ENCODE peak calls at places on chromosomes 7 and 10, in four cellular contexts. G is endothelial cell, P is tibial nerve, L is iris pigment epithelial cell. V is an unnamed sample.
A peak's percentile ranks its signal among the peaks of the same experiment; 100 is the strongest.

GRCh38 chr10:4051011-4051407 is 266.0 kb upstream of the KLF6 start:
- DNase-seq in G (no peak), P (peak; percentile 35), L (peak; percentile 50), V (peak; percentile 67)

GRCh38 chr7:106779877-106780276 is 85.2 kb upstream of the PIK3CG start:
- DNase-seq in G (peak; percentile 9), P (no peak), L (no peak), V (no peak)

GRCh38 chr10:47288236-47288635 is 11.8 kb upstream of the GDF10 start:
- DNase-seq in G (no peak), P (no peak), L (no peak), V (no peak)

GRCh38 chr10:110151467-110151866 is 55.9 kb upstream of the MXI1 start:
- DNase-seq in G (no peak), P (no peak), L (no peak), V (no peak)

GRCh38 chr7:83105948-83106347 is 56.7 kb downstream of the PCLO start:
- DNase-seq in G (no peak), P (no peak), L (no peak), V (no peak)

GRCh38 chr7:2738766-2739549 is 51.0 kb downstream of the AMZ1 start:
- DNase-seq in G (no peak), P (no peak), L (no peak), V (no peak)

GRCh38 chr10:62095341-62096071 is 173.1 kb downstream of the RTKN2 start:
- DNase-seq in G (no peak), P (no peak), L (peak; percentile 71), V (peak; percentile 56)

GRCh38 chr7:3909128-3909527 is 608.1 kb downstream of the SDK1 start:
- DNase-seq in G (no peak), P (no peak), L (no peak), V (no peak)

GRCh38 chr7:155486783-155487508 is 29.0 kb downstream of the EN2 start:
- DNase-seq in G (no peak), P (no peak), L (no peak), V (no peak)

GRCh38 chr10:98433371-98433770 is 13.4 kb downstream of the HPS1 start:
- DNase-seq in G (no peak), P (no peak), L (no peak), V (no peak)

GRCh38 chr7:25148772-25149575 is 23.9 kb upstream of the CYCS start:
- DNase-seq in G (no peak), P (no peak), L (no peak), V (no peak)

GRCh38 chr10:99461230-99461629 is 30.8 kb upstream of the GOT1 start:
- DNase-seq in G (no peak), P (no peak), L (peak; percentile 75), V (peak; percentile 58)

GRCh38 chr10:33332183-33333031 is 2.1 kb downstream of the NRP1 start:
- DNase-seq in G (no peak), P (no peak), L (peak; percentile 70), V (peak; percentile 71)

GRCh38 chr7:74290590-74290950 is 1.4 kb downstream of the CLIP2 start:
- DNase-seq in G (no peak), P (no peak), L (no peak), V (no peak)

GRCh38 chr10:51077507-51077906 is 3.2 kb downstream of the PRKG1 start:
- DNase-seq in G (no peak), P (no peak), L (no peak), V (peak; percentile 44)

GRCh38 chr7:154431045-154431444 is 378.8 kb downstream of the DPP6 start:
- DNase-seq in G (no peak), P (no peak), L (no peak), V (no peak)

GRCh38 chr10:77835669-77836086 is 90.9 kb downstream of the DLG5 start:
- DNase-seq in G (no peak), P (no peak), L (no peak), V (no peak)

GRCh38 chr10:97149065-97149680 is 36.6 kb downstream of the SLIT1 start:
- DNase-seq in G (no peak), P (no peak), L (no peak), V (no peak)

GRCh38 chr10:124670849-124671248 is 73.3 kb downstream of the FAM53B start:
- DNase-seq in G (no peak), P (no peak), L (no peak), V (no peak)

GRCh38 chr10:1625731-1626130 is 111.6 kb downstream of the ADARB2 start:
- DNase-seq in G (no peak), P (no peak), L (no peak), V (no peak)

GRCh38 chr7:91280180-91280579 is 15.9 kb downstream of the FZD1 start:
- DNase-seq in G (no peak), P (no peak), L (peak; percentile 3), V (no peak)

GRCh38 chr7:32586291-32587221 is 91.3 kb downstream of the AVL9 start:
- DNase-seq in G (peak; percentile 14), P (no peak), L (peak; percentile 98), V (peak; percentile 97)

GRCh38 chr7:130872756-130873448 is 138.9 kb upstream of the KLF14 start:
- DNase-seq in G (no peak), P (no peak), L (no peak), V (no peak)

GRCh38 chr7:55273186-55273980 is 91.8 kb upstream of the LANCL2 start:
- DNase-seq in G (no peak), P (no peak), L (no peak), V (no peak)

V was measured in EH.